ENCODE peak calls at places on chromosome 2, in six cellular contexts. C is breast epithelium, Z is HepG2, G is K562, V is endothelial cell of umbilical vein, T is stomach. L is an unnamed sample.

GRCh38 chr2:231615058-231615671 is 22.5 kb downstream of the TEX44 start:
- DNase-seq in T (no peak), G (no peak), V (no peak), C (no peak), Z (no peak), L (no peak)

GRCh38 chr2:128325665-128326181 is 7.1 kb upstream of the HS6ST1 start:
- DNase-seq in G (no peak), T (peak), Z (no peak), C (peak), V (no peak), L (peak)

GRCh38 chr2:240796543-240797499 is 23.2 kb downstream of the KIF1A start:
- DNase-seq in V (no peak), G (no peak), T (no peak), C (no peak), Z (no peak), L (no peak)

GRCh38 chr2:132593171-132593570 is 76.8 kb downstream of the LYPD1 start:
- DNase-seq in V (no peak), T (no peak), Z (no peak), C (no peak), G (no peak), L (no peak)

GRCh38 chr2:10787176-10787968 is 25.2 kb downstream of the PDIA6 start:
- DNase-seq in V (peak), G (peak), C (no peak), T (no peak), Z (peak), L (no peak)

GRCh38 chr2:128594953-128595677 is 276.4 kb upstream of the HS6ST1 start:
- DNase-seq in V (no peak), T (peak), C (no peak), Z (peak), G (no peak), L (peak)

GRCh38 chr2:142857247-142858154 is 20.0 kb upstream of the KYNU start:
- DNase-seq in G (no peak), T (no peak), C (no peak), Z (no peak), V (no peak), L (no peak)

GRCh38 chr2:235143789-235144188 is 192.0 kb downstream of the SH3BP4 start:
- DNase-seq in G (no peak), T (no peak), V (no peak), C (no peak), Z (no peak), L (no peak)

GRCh38 chr2:171564463-171564862 is 42.2 kb downstream of the CYBRD1 start:
- DNase-seq in V (peak), C (no peak), Z (no peak), T (no peak), G (no peak), L (peak)

GRCh38 chr2:25697559-25698341 is 24.4 kb upstream of the DTNB start:
- DNase-seq in C (no peak), G (no peak), Z (no peak), T (no peak), V (no peak), L (no peak)

GRCh38 chr2:117770696-117771095 is 43.8 kb upstream of the DDX18 start:
- DNase-seq in V (no peak), T (no peak), C (no peak), Z (no peak), G (no peak), L (no peak)

GRCh38 chr2:204486855-204487254 is 58.4 kb upstream of the PARD3B start:
- DNase-seq in Z (no peak), C (no peak), G (no peak), V (no peak), T (no peak), L (no peak)

GRCh38 chr2:48220463-48220862 is 309.5 kb upstream of the STON1 start:
- DNase-seq in V (no peak), Z (no peak), G (no peak), C (no peak), T (no peak), L (no peak)

GRCh38 chr2:38438133-38438532 is 61.1 kb upstream of the ATL2 start:
- DNase-seq in Z (peak), G (no peak), T (no peak), C (peak), V (no peak), L (no peak)

GRCh38 chr2:100826494-100826893 is 6.6 kb downstream of the NPAS2 start:
- DNase-seq in Z (no peak), G (no peak), C (no peak), V (no peak), T (no peak), L (no peak)

GRCh38 chr2:109410021-109410815 is 203.5 kb downstream of the SEPTIN10 start:
- DNase-seq in Z (no peak), T (no peak), G (no peak), C (no peak), V (no peak), L (no peak)

GRCh38 chr2:46985512-46985911 is 69.9 kb upstream of the MCFD2 start:
- DNase-seq in Z (no peak), C (no peak), T (no peak), G (no peak), V (no peak), L (no peak)

GRCh38 chr2:165655653-165656052 is 138.4 kb downstream of the GALNT3 start:
- DNase-seq in Z (no peak), C (no peak), G (no peak), V (no peak), T (no peak), L (no peak)

GRCh38 chr2:28436525-28437051 is 43.9 kb downstream of the FOSL2 start:
- DNase-seq in Z (no peak), G (no peak), C (peak), T (no peak), V (no peak), L (peak)

GRCh38 chr2:25388491-25388890 is 46.8 kb upstream of the DNMT3A start:
- DNase-seq in T (no peak), C (no peak), G (no peak), Z (no peak), V (no peak), L (no peak)

GRCh38 chr2:109614715-109615636 is 812 bp downstream of the SOWAHC start:
- DNase-seq in G (no peak), V (peak), C (peak), T (no peak), Z (no peak), L (no peak)

GRCh38 chr2:47072018-47072691 is 83.0 kb downstream of the STPG4 start:
- DNase-seq in Z (no peak), G (no peak), V (no peak), T (no peak), C (peak), L (no peak)

GRCh38 chr2:156874707-156875106 is 382.8 kb upstream of the GALNT5 start:
- DNase-seq in Z (no peak), V (no peak), T (no peak), C (no peak), G (no peak), L (no peak)

GRCh38 chr2:205408690-205409089 is 273.6 kb upstream of the NRP2 start:
- DNase-seq in Z (no peak), T (no peak), V (no peak), G (no peak), C (no peak), L (no peak)

GRCh38 chr2:18379869-18380268 is 180.6 kb downstream of the RDH14 start:
- DNase-seq in V (no peak), Z (no peak), T (no peak), G (peak), C (no peak), L (no peak)

GRCh38 chr2:123512547-123512946 is 512.5 kb upstream of the CNTNAP5 start:
- DNase-seq in T (no peak), Z (no peak), V (no peak), G (no peak), C (no peak), L (no peak)

GRCh38 chr2:166140922-166141321 is 13.1 kb upstream of the SCN1A start:
- DNase-seq in V (no peak), C (no peak), G (no peak), T (no peak), Z (no peak), L (no peak)

GRCh38 chr2:106581276-106581675 is 94.1 kb downstream of the CD8B2 start:
- DNase-seq in C (no peak), Z (no peak), G (no peak), V (no peak), T (no peak), L (no peak)

GRCh38 chr2:239721991-239722759 is 303.0 kb downstream of the NDUFA10 start:
- DNase-seq in Z (no peak), G (no peak), T (peak), V (no peak), C (no peak), L (no peak)

GRCh38 chr2:98123286-98123685 is 36.3 kb downstream of the VWA3B start:
- DNase-seq in C (no peak), V (no peak), Z (no peak), T (no peak), G (no peak), L (no peak)

GRCh38 chr2:16644204-16644925 is 21.3 kb downstream of the CYRIA start:
- DNase-seq in G (peak), T (no peak), V (no peak), C (no peak), Z (no peak), L (no peak)

GRCh38 chr2:109339519-109339991 is 210.6 kb downstream of the SH3RF3 start:
- DNase-seq in T (no peak), C (no peak), Z (no peak), G (no peak), V (peak), L (no peak)

GRCh38 chr2:201707753-201708152 is 9.3 kb upstream of the MPP4 start:
- DNase-seq in T (no peak), G (no peak), Z (no peak), C (no peak), V (peak), L (no peak)

GRCh38 chr2:157245441-157246211 is 11.9 kb upstream of the GALNT5 start:
- DNase-seq in Z (no peak), V (no peak), C (no peak), G (no peak), T (no peak), L (no peak)

GRCh38 chr2:102266204-102266603 is 45.2 kb upstream of the IL1RL1 start:
- DNase-seq in V (no peak), Z (no peak), T (no peak), G (no peak), C (no peak), L (no peak)

GRCh38 chr2:17461087-17461475 is 57.2 kb downstream of the RAD51AP2 start:
- DNase-seq in Z (no peak), V (no peak), C (no peak), T (no peak), G (no peak), L (no peak)

GRCh38 chr2:236210536-236210935 is 42.4 kb upstream of the GBX2 start:
- DNase-seq in Z (no peak), T (no peak), V (no peak), C (no peak), G (no peak), L (no peak)

GRCh38 chr2:223614534-223614933 is 12.4 kb upstream of the SCG2 start:
- DNase-seq in V (no peak), C (no peak), G (no peak), Z (no peak), T (no peak), L (no peak)

GRCh38 chr2:223618172-223619035 is 16.2 kb upstream of the SCG2 start:
- DNase-seq in Z (no peak), C (no peak), G (no peak), V (no peak), T (no peak), L (no peak)

GRCh38 chr2:223612501-223612900 is 10.3 kb upstream of the SCG2 start:
- DNase-seq in V (no peak), C (no peak), T (no peak), G (no peak), Z (no peak), L (no peak)

GRCh38 chr2:223611061-223611460 is 8.9 kb upstream of the SCG2 start:
- DNase-seq in T (no peak), Z (no peak), G (no peak), V (no peak), C (no peak), L (no peak)

GRCh38 chr2:223613017-223613950 is 11.1 kb upstream of the SCG2 start:
- DNase-seq in V (peak), C (peak), Z (peak), T (peak), G (peak), L (peak)
- TF ChIP-seq POLR2AphosphoS5 in V (peak), C (no peak), Z (no peak), T (peak), G (no peak), L (peak)

GRCh38 chr2:120592084-120592483 is 143.6 kb upstream of the GLI2 start:
- DNase-seq in V (no peak), C (no peak), Z (no peak), T (no peak), G (no peak), L (no peak)

GRCh38 chr2:120591572-120591971 is 144.1 kb upstream of the GLI2 start:
- DNase-seq in Z (no peak), T (no peak), V (no peak), G (no peak), C (no peak), L (no peak)

GRCh38 chr2:120587997-120588336 is 147.7 kb upstream of the GLI2 start:
- DNase-seq in G (no peak), T (no peak), V (no peak), Z (no peak), C (no peak), L (no peak)

GRCh38 chr2:120589782-120590608 is 145.7 kb upstream of the GLI2 start:
- DNase-seq in Z (peak), V (peak), C (no peak), T (no peak), G (no peak), L (no peak)

DNA sequence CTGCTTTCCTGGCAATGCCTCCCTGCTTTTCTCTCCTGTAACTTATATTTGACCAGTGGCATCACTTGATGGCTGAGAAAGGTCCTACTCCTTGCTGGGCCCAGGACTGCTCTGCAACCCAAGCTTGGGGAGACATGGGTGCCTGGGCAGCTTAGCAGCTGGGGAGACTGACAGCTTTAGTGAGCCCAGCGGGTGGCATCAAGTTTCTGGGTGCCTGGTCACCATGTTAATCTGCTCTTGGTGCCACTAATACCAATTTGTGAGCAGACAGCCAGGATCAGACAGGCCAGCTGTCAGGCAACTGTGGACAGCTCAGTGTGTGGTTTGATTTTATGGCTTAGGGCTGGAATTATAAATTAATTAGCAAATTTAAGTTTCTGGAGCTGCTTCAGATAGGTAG is 144.8 kb upstream of the GLI2 start:
- DNase-seq in G (no peak), T (no peak), V (no peak), C (no peak), Z (no peak), L (no peak)
- H3K27ac ChIP-seq in G (no peak), T (no peak), V (peak), C (no peak), Z (no peak), L (no peak)

GRCh38 chr2:203242518-203242917 is 3.7 kb downstream of the CYP20A1 start:
- DNase-seq in Z (no peak), G (no peak), V (no peak), C (no peak), T (no peak), L (no peak)

GRCh38 chr2:203238711-203239526 is at the start of gene CYP20A1:
- DNase-seq in V (peak), T (peak), C (peak), G (peak), Z (peak), L (peak)

GRCh38 chr2:203240491-203240890 is 1.7 kb downstream of the CYP20A1 start:
- DNase-seq in C (no peak), Z (no peak), T (no peak), V (no peak), G (peak), L (no peak)

GRCh38 chr2:203238329-203238710 is 498 bp upstream of the CYP20A1 start:
- DNase-seq in Z (no peak), T (no peak), G (no peak), V (no peak), C (no peak), L (no peak)

DNA sequence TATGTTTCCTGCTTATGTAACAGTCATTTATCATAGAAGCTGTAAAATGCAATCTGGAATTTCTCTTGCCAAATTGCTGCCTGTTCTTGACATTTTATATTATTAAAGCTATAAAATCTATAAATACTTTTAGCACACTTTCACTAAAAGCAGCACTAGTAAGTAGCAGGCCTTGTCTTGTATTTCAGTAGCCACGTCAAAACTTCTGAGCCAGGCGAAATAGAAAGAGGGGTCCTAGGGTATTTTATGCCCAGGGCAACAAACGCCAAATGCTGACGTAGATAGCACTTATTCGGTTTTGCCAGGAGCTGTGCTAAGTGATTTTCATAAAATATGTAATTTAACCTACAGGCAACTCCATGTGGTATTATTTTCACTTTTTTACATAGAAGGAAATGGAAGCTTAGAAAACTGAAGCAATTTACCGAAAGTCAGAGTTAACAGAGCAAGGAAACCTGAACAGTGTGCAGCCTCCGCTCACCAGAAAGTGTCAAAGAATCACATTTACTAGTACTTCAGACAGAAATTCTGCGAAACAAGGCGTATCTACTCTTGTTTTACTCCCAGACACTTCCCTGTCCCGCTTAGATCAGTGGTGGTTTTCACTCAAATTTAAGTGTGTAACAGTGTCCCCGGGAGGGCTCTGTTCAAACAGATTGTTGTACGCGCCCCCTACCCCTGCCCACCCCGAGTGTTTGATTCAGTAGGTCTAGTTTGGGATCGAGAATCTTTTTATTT is 1.1 kb upstream of the CYP20A1 start:
- DNase-seq in C (no peak), Z (no peak), G (peak), T (no peak), V (no peak), L (no peak)
- TF ChIP-seq POLR2AphosphoS5 in C (no peak), Z (no peak), G (no peak), T (no peak), V (no peak), L (no peak)

GRCh38 chr2:215833531-215834162 is 179.7 kb downstream of the MREG start:
- DNase-seq in C (no peak), G (peak), V (peak), T (no peak), Z (peak), L (peak)
- H3K27ac ChIP-seq in C (peak), G (peak), V (peak), T (peak), Z (peak), L (no peak)

DNA sequence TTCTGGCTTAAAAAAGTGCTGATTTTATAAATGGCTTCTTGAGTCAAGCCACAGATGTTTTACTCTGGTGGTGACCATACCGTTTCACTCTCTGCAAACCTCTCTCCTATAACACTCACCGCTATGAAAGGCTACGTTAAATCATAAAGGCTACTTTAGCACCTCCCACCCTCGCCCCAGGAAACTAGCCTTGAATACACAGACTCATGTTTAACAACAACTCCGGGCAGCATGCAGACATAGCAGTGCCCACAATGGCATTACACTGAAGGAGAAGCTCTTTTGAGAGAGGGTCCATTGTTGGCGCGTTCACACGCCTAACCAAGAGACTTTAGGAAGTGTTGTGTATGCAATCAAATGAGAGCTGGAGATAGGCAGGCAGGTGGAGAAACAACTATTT is 5.5 kb downstream of the MYT1L start:
- DNase-seq in T (no peak), V (no peak), G (no peak), C (no peak), Z (no peak), L (no peak)
- TF ChIP-seq POLR2AphosphoS5 in T (no peak), V (no peak), G (no peak), C (no peak), Z (no peak), L (no peak)

GRCh38 chr2:68937346-68938055 is 15.2 kb downstream of the GKN2 start:
- DNase-seq in T (no peak), G (no peak), Z (no peak), V (no peak), C (no peak), L (no peak)
- H3K27ac ChIP-seq in T (no peak), G (no peak), Z (no peak), V (no peak), C (peak), L (no peak)

L was measured in prostate gland.